ENCODE peak calls at places on chromosomes 7 and 10, in eight cellular contexts. L is OCI-LY7, G is choroid plexus epithelial cell, X is A549, E is dorsolateral prefrontal cortex, Q is brain microvascular endothelial cell, F is body of pancreas, N is hepatocyte. Z is an unnamed sample.

GRCh38 chr7:5429857-5430611 is 6.4 kb upstream of the TNRC18 start:
- DNase-seq in L (no peak), G (peak; percentile 15), X (no peak), E (no peak), Q (no peak), F (no peak), N (peak; percentile 80), Z (peak; percentile 42)

GRCh38 chr10:27285093-27285492 is 44.5 kb upstream of the ACBD5 start:
- DNase-seq in L (peak; percentile 11), G (peak; percentile 37), X (no peak), E (no peak), Q (no peak), F (no peak), N (peak; percentile 26), Z (peak; percentile 59)

GRCh38 chr7:131544021-131544420 is 12.4 kb downstream of the PODXL start:
- DNase-seq in L (no peak), G (no peak), X (no peak), E (no peak), Q (no peak), F (no peak), N (no peak), Z (no peak)

GRCh38 chr10:32367793-32368453 is 21.0 kb upstream of the EPC1 start:
- DNase-seq in L (peak; percentile 72), G (peak; percentile 81), X (no peak), E (peak; percentile 69), Q (peak; percentile 34), F (peak; percentile 78), N (peak; percentile 81), Z (peak; percentile 78)

GRCh38 chr10:100344386-100344785 is 2.6 kb upstream of the SCD start:
- DNase-seq in L (no peak), G (no peak), X (no peak), E (no peak), Q (no peak), F (no peak), N (no peak), Z (no peak)

GRCh38 chr7:69067397-69067796 is 530.9 kb upstream of the AUTS2 start:
- DNase-seq in L (peak; percentile 51), G (peak; percentile 52), X (no peak), E (no peak), Q (no peak), F (peak; percentile 28), N (peak; percentile 73), Z (peak; percentile 16)

GRCh38 chr10:53469383-53469782 is 696.8 kb upstream of the MBL2 start:
- DNase-seq in L (no peak), G (no peak), X (no peak), E (no peak), Q (no peak), F (no peak), N (no peak), Z (no peak)

GRCh38 chr7:96233528-96234154 is 88.3 kb downstream of the SLC25A13 start:
- DNase-seq in L (no peak), G (no peak), X (no peak), E (no peak), Q (no peak), F (no peak), N (no peak), Z (no peak)

GRCh38 chr10:94423627-94424026 is 21.3 kb downstream of the TBC1D12 start:
- DNase-seq in L (no peak), G (peak; percentile 74), X (no peak), E (no peak), Q (peak; percentile 72), F (no peak), N (no peak), Z (no peak)

GRCh38 chr7:95430864-95431263 is 4.0 kb downstream of the PON2 start:
- DNase-seq in L (no peak), G (peak; percentile 72), X (peak; percentile 87), E (no peak), Q (peak; percentile 64), F (no peak), N (peak; percentile 81), Z (no peak)

GRCh38 chr7:43764039-43764789 is 5.7 kb downstream of the BLVRA start:
- DNase-seq in L (peak; percentile 4), G (peak; percentile 68), X (no peak), E (no peak), Q (peak; percentile 27), F (peak; percentile 26), N (peak; percentile 27), Z (peak; percentile 75)

GRCh38 chr10:70779088-70779487 is 6.1 kb downstream of the TBATA start:
- DNase-seq in L (no peak), G (no peak), X (no peak), E (no peak), Q (no peak), F (no peak), N (no peak), Z (no peak)

GRCh38 chr7:106101726-106102125 is 10.4 kb downstream of the SYPL1 start:
- DNase-seq in L (no peak), G (peak; percentile 15), X (no peak), E (no peak), Q (no peak), F (no peak), N (no peak), Z (no peak)

GRCh38 chr10:71433983-71434744 is 37.4 kb downstream of the CDH23 start:
- DNase-seq in L (no peak), G (no peak), X (no peak), E (no peak), Q (no peak), F (no peak), N (no peak), Z (peak; percentile 49)

GRCh38 chr7:157713591-157713990 is 376.8 kb downstream of the DNAJB6 start:
- DNase-seq in L (no peak), G (no peak), X (no peak), E (no peak), Q (no peak), F (no peak), N (no peak), Z (no peak)

GRCh38 chr7:30159153-30159552 is 24.4 kb downstream of the MTURN start:
- DNase-seq in L (peak; percentile 22), G (no peak), X (no peak), E (no peak), Q (no peak), F (no peak), N (no peak), Z (no peak)

GRCh38 chr7:30157217-30157616 is 22.4 kb downstream of the MTURN start:
- DNase-seq in L (no peak), G (no peak), X (no peak), E (no peak), Q (no peak), F (no peak), N (no peak), Z (peak; percentile 59)

GRCh38 chr7:30154111-30154587 is 19.4 kb downstream of the MTURN start:
- DNase-seq in L (no peak), G (no peak), X (no peak), E (no peak), Q (no peak), F (no peak), N (no peak), Z (no peak)

GRCh38 chr7:30159698-30160143 is 24.9 kb downstream of the MTURN start:
- DNase-seq in L (peak; percentile 55), G (peak; percentile 66), X (no peak), E (no peak), Q (peak; percentile 7), F (peak; percentile 22), N (peak; percentile 30), Z (peak; percentile 66)

DNA sequence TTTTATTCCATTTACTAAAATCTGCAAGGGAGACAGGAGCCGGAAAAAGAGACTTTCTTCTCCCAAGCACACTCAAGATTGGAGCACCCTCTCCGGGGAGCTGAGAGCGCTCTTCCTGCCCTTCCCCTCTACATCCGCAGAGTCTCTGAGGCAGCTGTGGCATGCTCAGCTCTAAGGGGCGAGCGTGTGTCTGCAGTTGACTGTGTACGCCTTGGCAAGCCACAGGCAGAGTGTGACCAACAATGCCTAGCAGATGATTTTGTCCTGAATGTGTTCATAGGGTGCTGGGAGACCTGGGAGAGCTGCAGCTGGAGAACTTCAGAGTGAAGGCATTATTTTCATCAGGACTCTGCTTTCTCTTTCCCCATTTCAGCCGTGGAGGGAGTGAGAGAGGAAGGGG is 20.7 kb downstream of the MTURN start:
- DNase-seq in L (no peak), G (no peak), X (no peak), E (no peak), Q (no peak), F (no peak), N (no peak), Z (no peak)
- TF ChIP-seq CTCF in L (no peak), G (no peak), X (no peak), E (no peak), Q (no peak), F (no peak), N (no peak), Z (no peak)

DNA sequence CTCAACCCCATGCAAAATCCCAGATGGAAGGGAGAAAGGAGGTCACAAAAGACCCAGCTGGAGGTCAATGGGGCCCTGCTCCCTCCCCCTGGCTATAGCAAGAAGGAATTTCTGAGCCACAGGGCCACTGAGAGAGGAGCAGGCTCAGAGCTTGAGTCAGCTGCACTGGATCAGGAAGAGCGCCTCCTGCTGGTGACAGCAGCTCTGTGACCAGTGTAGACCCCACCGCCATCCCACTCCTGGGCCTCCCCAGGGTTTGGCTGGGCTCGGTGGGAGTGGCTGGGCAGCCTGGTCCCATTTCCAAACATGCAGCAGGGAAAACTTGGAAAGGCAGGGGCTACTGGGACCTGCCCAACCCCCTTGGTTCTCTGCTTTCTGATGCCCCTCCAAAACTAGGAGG is 31.5 kb upstream of the PRLHR start:
- DNase-seq in L (peak; percentile 2), G (no peak), X (no peak), E (no peak), Q (no peak), F (no peak), N (no peak), Z (no peak)
- TF ChIP-seq CTCF in L (peak; percentile 59), G (peak; percentile 11), X (no peak), E (no peak), Q (peak; percentile 19), F (no peak), N (peak; percentile 8), Z (no peak)

DNA sequence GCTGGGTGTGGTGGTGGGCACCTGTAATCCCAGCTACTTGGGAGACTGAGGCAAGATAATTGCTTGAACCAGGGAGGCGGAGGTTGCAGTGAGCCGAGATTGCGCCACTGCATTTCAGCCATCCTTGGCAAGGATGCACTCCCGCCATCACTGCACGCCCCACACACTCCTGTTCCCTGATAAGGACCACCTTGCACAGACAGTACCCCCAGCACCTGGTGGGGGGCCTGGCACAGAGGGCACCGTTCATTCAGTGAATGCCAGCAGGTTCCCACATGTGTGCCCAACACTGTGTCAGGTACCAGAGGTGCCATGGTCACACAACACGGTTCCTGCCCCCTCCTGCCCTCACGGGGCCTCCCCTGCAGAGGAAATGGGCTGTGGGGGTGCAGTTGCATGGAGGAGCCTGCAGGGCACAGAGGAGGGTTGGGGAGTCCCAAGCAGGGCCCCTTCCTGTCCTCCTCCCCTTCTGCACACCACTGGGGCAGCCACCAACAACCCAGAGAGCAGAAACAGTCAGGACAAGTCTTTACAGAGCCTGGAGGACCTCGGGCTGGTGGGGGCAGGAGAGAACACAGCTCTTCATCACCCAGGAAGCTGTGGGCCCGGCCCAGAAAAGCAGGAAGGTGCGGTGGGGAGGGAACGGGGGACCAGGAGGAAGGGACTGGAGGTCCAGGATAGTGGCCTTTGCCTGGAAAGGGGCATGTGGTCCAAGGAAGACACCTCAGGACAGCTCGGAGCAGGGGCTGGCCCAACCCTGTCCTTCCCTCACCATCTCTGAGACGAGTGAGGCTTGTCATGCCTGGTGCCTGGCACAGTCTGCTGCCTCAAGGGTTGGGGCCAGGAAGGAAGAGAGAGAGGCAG is 7.1 kb downstream of the CRYGN start:
- DNase-seq in L (peak; percentile 33), G (no peak), X (peak; percentile 49), E (no peak), Q (no peak), F (no peak), N (no peak), Z (peak; percentile 88)
- TF ChIP-seq CTCF in L (peak; percentile 15), G (peak; percentile 38), X (no peak), E (no peak), Q (peak; percentile 39), F (no peak), N (no peak), Z (peak; percentile 69)

GRCh38 chr10:18651324-18652007 is at the start of gene NSUN6:
- DNase-seq in L (peak; percentile 91), G (peak; percentile 87), X (peak; percentile 71), E (peak; percentile 92), Q (peak; percentile 88), F (peak; percentile 93), N (peak; percentile 95), Z (peak; percentile 95)
- TF ChIP-seq CTCF in L (no peak), G (peak; percentile 28), X (no peak), E (peak; percentile 26), Q (peak; percentile 6), F (no peak), N (no peak), Z (no peak)

Z was measured in activated CD8-positive, alpha-beta T cell treated with anti-CD3 and anti-CD28 coated beads for 36 hours.